ENCODE peak calls at places on chromosomes 13 and 19, in four cellular contexts. Z is H1, K is HepG2, P is K562. O is an unnamed sample.

GRCh38 chr13:77207943-77208342 is 119.0 kb downstream of the MYCBP2 start:
- DNase-seq in P (no peak), K (no peak), Z (no peak), O (no peak)

GRCh38 chr13:113452942-113453901 is at the start of gene ADPRHL1:
- DNase-seq in K (no peak), P (no peak), Z (no peak), O (no peak)

GRCh38 chr13:109088528-109088927 is 459.1 kb downstream of the MYO16 start:
- DNase-seq in P (no peak), K (no peak), Z (no peak), O (no peak)

GRCh38 chr19:31344403-31344802 is 4.8 kb downstream of the TSHZ3 start:
- DNase-seq in P (no peak), Z (no peak), K (no peak), O (no peak)

GRCh38 chr13:112072531-112073244 is 5.7 kb downstream of the SOX1 start:
- DNase-seq in P (no peak), K (no peak), Z (no peak), O (no peak)

GRCh38 chr19:10520652-10521318 is 3.5 kb upstream of the S1PR5 start:
- DNase-seq in Z (no peak), K (no peak), P (no peak), O (no peak)

GRCh38 chr19:35342430-35342829 is 5.3 kb upstream of the FFAR1 start:
- DNase-seq in K (no peak), Z (no peak), P (peak; percentile 21), O (no peak)

GRCh38 chr13:102983496-102983895 is 82.7 kb downstream of the SLC10A2 start:
- DNase-seq in Z (no peak), K (no peak), P (no peak), O (no peak)

GRCh38 chr19:9818175-9818733 is 625 bp downstream of the FBXL12 start:
- DNase-seq in P (no peak), Z (no peak), K (no peak), O (no peak)

GRCh38 chr19:2573916-2574315 is 98.0 kb downstream of the GADD45B start:
- DNase-seq in Z (no peak), K (no peak), P (no peak), O (no peak)

GRCh38 chr19:39645800-39646411 is 9.8 kb upstream of the LGALS16 start:
- DNase-seq in P (peak; percentile 29), Z (no peak), K (peak; percentile 17), O (no peak)

GRCh38 chr13:96984061-96984508 is 10.2 kb downstream of the OXGR1 start:
- DNase-seq in K (no peak), Z (no peak), P (peak; percentile 8), O (no peak)

GRCh38 chr19:1259206-1259872 is 9.8 kb upstream of the CIRBP start:
- DNase-seq in K (peak; percentile 86), P (peak; percentile 79), Z (no peak), O (no peak)

GRCh38 chr13:19713186-19713965 is 69.4 kb downstream of the PSPC1 start:
- DNase-seq in K (no peak), Z (no peak), P (peak; percentile 50), O (no peak)

GRCh38 chr13:27789495-27790303 is 2.6 kb upstream of the GSX1 start:
- DNase-seq in P (no peak), K (peak; percentile 20), Z (no peak), O (no peak)

GRCh38 chr13:26956532-26957142 is 196.1 kb upstream of the GPR12 start:
- DNase-seq in K (no peak), Z (no peak), P (no peak), O (no peak)

GRCh38 chr13:63944896-63945295 is 2529.2 kb upstream of the PCDH20 start:
- DNase-seq in P (no peak), K (no peak), Z (no peak), O (no peak)

DNA sequence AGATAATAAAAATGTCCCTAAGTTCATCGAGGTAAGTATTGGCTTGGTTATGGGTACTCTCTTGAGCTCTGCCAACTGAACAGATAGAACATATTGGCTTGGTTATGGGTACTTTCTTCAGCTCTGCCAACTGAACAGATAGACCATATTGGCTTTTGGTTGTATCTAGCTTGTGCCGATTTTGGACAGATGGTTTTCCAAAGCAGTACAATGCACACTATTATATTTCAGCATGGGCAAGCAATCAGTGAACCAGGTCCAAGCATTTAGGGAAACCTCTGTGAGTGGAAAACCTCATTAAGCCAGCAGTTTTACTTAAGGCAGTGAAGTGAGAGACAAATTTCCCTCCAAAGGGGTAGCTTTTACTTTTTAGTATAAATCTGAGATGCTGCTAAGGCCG is 1440.5 kb upstream of the SPRY2 start:
- DNase-seq in K (no peak), P (no peak), Z (no peak), O (no peak)
- TF ChIP-seq YY1 in K (no peak), P (no peak), Z (no peak), O (no peak)

GRCh38 chr13:42707596-42707995 is 73.8 kb upstream of the FAM216B start:
- DNase-seq in K (no peak), Z (no peak), P (no peak), O (no peak)
- TF ChIP-seq FOSL1 in K (no peak), Z (no peak), P (no peak), O (no peak)

DNA sequence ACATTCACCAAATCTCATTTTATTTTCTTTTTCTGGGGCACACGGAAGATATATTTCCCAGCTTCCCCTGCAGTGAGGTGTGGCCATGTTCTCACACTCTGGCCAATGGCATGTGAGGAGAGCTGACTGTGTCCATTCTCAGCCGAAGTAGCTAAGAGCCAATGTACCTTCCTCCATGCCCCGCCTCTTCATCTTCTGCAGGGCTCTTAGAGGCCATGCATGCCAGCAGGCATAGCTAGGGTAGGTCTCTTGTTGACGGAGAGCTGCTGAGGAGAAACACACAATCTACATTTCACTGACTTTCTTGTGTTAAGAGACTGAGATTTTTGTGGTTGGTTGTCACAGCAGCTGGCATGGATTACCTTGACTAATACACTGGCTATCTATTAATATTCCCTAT is 9.8 kb upstream of the MICU2 start:
- DNase-seq in Z (no peak), P (no peak), K (no peak), O (no peak)
- TF ChIP-seq YY1 in Z (no peak), P (no peak), K (no peak), O (no peak)

GRCh38 chr19:54017266-54017665 is 25.8 kb downstream of the CACNG6 start:
- DNase-seq in Z (no peak), K (no peak), P (no peak), O (no peak)

GRCh38 chr19:54010474-54010873 is 19.0 kb downstream of the CACNG6 start:
- DNase-seq in Z (no peak), P (no peak), K (no peak), O (no peak)

GRCh38 chr19:54011507-54012211 is 20.2 kb downstream of the CACNG6 start:
- DNase-seq in P (no peak), Z (no peak), K (no peak), O (no peak)

GRCh38 chr19:54013866-54014265 is 22.4 kb downstream of the CACNG6 start:
- DNase-seq in K (no peak), P (no peak), Z (no peak), O (no peak)

GRCh38 chr19:54014920-54015560 is 23.6 kb downstream of the CACNG6 start:
- DNase-seq in K (no peak), P (no peak), Z (no peak), O (no peak)
- TF ChIP-seq FOSL1 in K (no peak), P (no peak), Z (no peak), O (no peak)

DNA sequence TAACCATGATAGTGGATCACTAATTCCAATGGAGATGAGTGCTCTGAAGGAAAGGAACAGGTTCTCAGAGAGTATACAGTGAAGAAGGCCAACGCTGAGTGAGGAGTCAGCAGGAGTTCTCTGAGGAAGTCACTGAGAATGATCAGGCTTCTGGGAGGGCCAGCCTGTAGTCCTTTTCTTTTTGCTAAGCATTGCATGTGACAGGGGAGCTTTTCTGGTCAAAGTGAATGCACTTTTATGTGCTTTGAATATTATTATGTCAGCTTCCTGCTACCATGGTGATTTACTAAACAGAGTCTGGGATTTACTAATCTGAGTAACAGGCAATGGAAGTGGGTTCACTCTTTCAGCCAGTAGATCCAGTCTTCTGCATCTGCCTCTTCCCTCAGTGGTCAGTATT is 81.1 kb upstream of the SERP2 start:
- DNase-seq in Z (no peak), K (no peak), P (no peak), O (no peak)
- TF ChIP-seq YY1 in Z (no peak), K (no peak), P (no peak), O (no peak)

GRCh38 chr19:41116261-41116660 is 2.0 kb downstream of the CYP2F1 start:
- DNase-seq in Z (no peak), P (no peak), K (no peak), O (no peak)

GRCh38 chr19:41112728-41113290 is 1.4 kb upstream of the CYP2F1 start:
- DNase-seq in Z (no peak), K (no peak), P (no peak), O (no peak)

GRCh38 chr19:41111750-41112295 is 2.4 kb upstream of the CYP2F1 start:
- DNase-seq in P (no peak), Z (no peak), K (no peak), O (no peak)

GRCh38 chr19:41111296-41111695 is 2.9 kb upstream of the CYP2F1 start:
- DNase-seq in Z (no peak), K (no peak), P (no peak), O (no peak)

GRCh38 chr19:41114132-41114531 is at the start of gene CYP2F1:
- DNase-seq in K (no peak), P (no peak), Z (no peak), O (no peak)
- TF ChIP-seq FOSL1 in K (no peak), P (no peak), Z (no peak), O (no peak)

DNA sequence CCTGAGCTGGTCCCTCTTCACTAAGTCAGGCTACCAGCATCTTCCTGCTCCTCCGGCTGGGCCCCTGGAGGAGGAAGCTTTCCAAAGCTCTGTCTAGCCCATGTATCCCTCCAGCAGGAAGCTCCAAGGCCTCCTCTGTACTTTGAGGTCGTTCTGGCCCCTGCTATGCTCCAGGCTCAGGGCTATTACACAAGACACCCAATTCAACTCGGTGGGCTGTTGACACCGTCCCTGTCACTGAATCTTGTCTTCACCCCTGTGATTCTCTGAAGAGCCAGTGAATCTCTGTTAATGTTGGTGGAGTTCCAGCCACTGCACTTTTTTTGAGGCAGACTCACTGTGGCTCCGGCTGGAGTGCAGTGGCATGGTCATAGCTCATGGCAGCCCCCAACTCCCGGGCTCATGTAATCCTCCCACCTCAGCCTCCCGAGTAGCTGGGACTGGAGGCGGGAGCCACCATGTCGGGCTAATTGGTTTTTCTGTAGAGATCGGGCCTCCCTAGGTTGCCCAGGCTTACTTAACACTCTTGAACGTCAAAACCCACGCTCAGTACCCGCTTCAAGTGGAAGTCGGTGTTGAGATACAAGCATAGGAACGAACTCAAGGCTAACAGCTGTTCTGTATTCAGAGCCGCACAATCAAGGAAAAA is 512 bp upstream of the REX1BD start:
- DNase-seq in K (peak; percentile 53), P (peak; percentile 46), Z (no peak), O (no peak)
- TF ChIP-seq YY1 in K (no peak), P (no peak), Z (no peak), O (no peak)

O was measured in HCT116.